ENCODE peak calls at places on chromosomes 7 and 10, in six cellular contexts. J is NCI-H1092; Y is HepG2; H is fibroblast of lung; X is D341Med; S is stimulated activated CD4-positive, alpha-beta T cell treated with anti-CD3 and anti-CD28 coated beads, Interleukin-15, amount 100 ng/mL, for 1 hour. R is an unnamed sample.

GRCh38 chr7:128697301-128697905 is 25.3 kb downstream of the GARIN1A start:
- DNase-seq in J (no peak), H (peak; percentile 74), X (peak; percentile 76), Y (peak; percentile 21), S (no peak), R (no peak)

GRCh38 chr10:111018021-111018420 is 58.8 kb upstream of the ADRA2A start:
- DNase-seq in X (no peak), J (no peak), S (no peak), Y (no peak), H (no peak), R (no peak)

GRCh38 chr10:3639546-3639945 is 145.5 kb downstream of the KLF6 start:
- DNase-seq in X (no peak), S (no peak), Y (no peak), J (no peak), H (no peak), R (no peak)

GRCh38 chr7:77687100-77687746 is 9.0 kb upstream of the RSBN1L start:
- DNase-seq in J (no peak), X (no peak), H (peak; percentile 45), Y (no peak), S (no peak), R (no peak)

GRCh38 chr10:59773088-59773487 is 19.8 kb upstream of the MRLN start:
- DNase-seq in Y (no peak), J (no peak), X (no peak), H (no peak), S (no peak), R (no peak)

GRCh38 chr10:52447931-52448353 is 133.9 kb downstream of the DKK1 start:
- DNase-seq in J (no peak), H (no peak), S (no peak), Y (no peak), X (no peak), R (no peak)

GRCh38 chr7:121610243-121610642 is 214.1 kb upstream of the FAM3C start:
- DNase-seq in J (no peak), H (peak; percentile 4), X (no peak), Y (no peak), S (no peak), R (no peak)

GRCh38 chr7:13989944-13990295 is 454 bp upstream of the ETV1 start:
- DNase-seq in Y (no peak), H (no peak), J (no peak), X (no peak), S (no peak), R (no peak)

GRCh38 chr7:82275342-82275741 is 168.2 kb downstream of the CACNA2D1 start:
- DNase-seq in X (no peak), H (no peak), J (peak; percentile 75), Y (no peak), S (no peak), R (peak; percentile 63)

GRCh38 chr10:31602541-31603244 is 283.7 kb downstream of the ZEB1 start:
- DNase-seq in S (no peak), H (peak; percentile 84), Y (no peak), X (peak; percentile 76), J (peak; percentile 40), R (no peak)

GRCh38 chr7:29147821-29148220 is 1.5 kb upstream of the CPVL start:
- DNase-seq in S (no peak), J (no peak), H (no peak), X (no peak), Y (no peak), R (no peak)

GRCh38 chr7:45638916-45639315 is 64.7 kb downstream of the ADCY1 start:
- DNase-seq in X (no peak), H (no peak), J (no peak), Y (peak; percentile 58), S (no peak), R (peak; percentile 3)

GRCh38 chr7:40772096-40772495 is 637.3 kb downstream of the SUGCT start:
- DNase-seq in X (no peak), J (no peak), Y (no peak), S (no peak), H (no peak), R (no peak)

GRCh38 chr10:62043493-62043938 is 142.0 kb downstream of the ARID5B start:
- DNase-seq in Y (no peak), J (no peak), X (no peak), H (peak; percentile 40), S (no peak), R (no peak)

GRCh38 chr7:158239290-158239981 is 348.2 kb downstream of the PTPRN2 start:
- DNase-seq in J (peak; percentile 36), H (no peak), S (no peak), Y (no peak), X (no peak), R (peak; percentile 71)

GRCh38 chr10:110356628-110357245 is 52.0 kb upstream of the SMNDC1 start:
- DNase-seq in Y (no peak), S (peak; percentile 29), J (no peak), H (peak; percentile 91), X (no peak), R (no peak)

GRCh38 chr7:50531401-50531906 is 33.8 kb downstream of the DDC start:
- DNase-seq in Y (peak; percentile 12), X (no peak), H (no peak), J (peak; percentile 96), S (no peak), R (peak; percentile 80)

GRCh38 chr7:130281227-130281626 is 11.7 kb upstream of the CPA4 start:
- DNase-seq in X (no peak), S (no peak), H (peak; percentile 90), J (no peak), Y (no peak), R (no peak)

GRCh38 chr10:124470544-124471449 is 9.2 kb downstream of the LHPP start:
- DNase-seq in Y (peak; percentile 98), X (no peak), S (no peak), H (no peak), J (no peak), R (no peak)

GRCh38 chr7:110534241-110534931 is 556.5 kb upstream of the LRRN3 start:
- DNase-seq in Y (peak; percentile 4), H (peak; percentile 44), J (no peak), S (no peak), X (no peak), R (no peak)

GRCh38 chr10:124878457-124878739 is 63.5 kb upstream of the ZRANB1 start:
- DNase-seq in J (no peak), Y (no peak), X (no peak), H (no peak), S (no peak), R (no peak)

GRCh38 chr7:68529221-68529620 is 1069.1 kb upstream of the AUTS2 start:
- DNase-seq in X (no peak), H (no peak), J (no peak), Y (no peak), S (no peak), R (no peak)

GRCh38 chr7:24877790-24878311 is 102.1 kb downstream of the OSBPL3 start:
- DNase-seq in J (no peak), X (no peak), Y (no peak), S (no peak), H (peak; percentile 62), R (no peak)

GRCh38 chr7:27100601-27101187 is 1.8 kb downstream of the HOXA2 start:
- DNase-seq in J (no peak), H (peak; percentile 68), X (no peak), S (no peak), Y (no peak), R (no peak)

GRCh38 chr7:159084069-159084801 is 60.4 kb downstream of the VIPR2 start:
- DNase-seq in S (no peak), J (no peak), X (no peak), Y (no peak), H (no peak), R (no peak)

GRCh38 chr10:96516337-96516736 is 2.6 kb upstream of the TLL2 start:
- DNase-seq in X (no peak), H (no peak), Y (no peak), J (no peak), S (no peak), R (no peak)

GRCh38 chr10:111598433-111599059 is 521.7 kb downstream of the ADRA2A start:
- DNase-seq in H (peak; percentile 33), J (no peak), S (no peak), X (peak; percentile 59), Y (peak; percentile 53), R (peak; percentile 53)

GRCh38 chr7:97116308-97116707 is 1.2 kb upstream of the SDHAF3 start:
- DNase-seq in H (no peak), X (no peak), S (no peak), J (no peak), Y (no peak), R (no peak)